ENCODE peak calls at places on chromosomes 13 and 19, in ten cellular contexts. One of them, this sample, is unnamed.

GRCh38 chr13:38954844-38955243 is 35.8 kb downstream of the STOML3 start:
- DNase-seq in lower lobe of right lung: no peak
- DNase-seq in neural progenitor cell: no peak
- DNase-seq in heart right ventricle: no peak
- DNase-seq in mesendoderm: no peak
- DNase-seq in A549: no peak
- DNase-seq in K562: peak; percentile 10
- DNase-seq in lung: no peak
- DNase-seq in effector memory CD4-positive, alpha-beta T cell: no peak
- DNase-seq in CD4-positive, alpha-beta memory T cell: no peak
- DNase-seq in this sample: no peak

GRCh38 chr13:47334173-47334572 is 437.3 kb upstream of the HTR2A start:
- DNase-seq in K562: no peak
- DNase-seq in mesendoderm: no peak
- DNase-seq in heart right ventricle: no peak
- DNase-seq in lung: no peak
- DNase-seq in effector memory CD4-positive, alpha-beta T cell: no peak
- DNase-seq in lower lobe of right lung: no peak
- DNase-seq in CD4-positive, alpha-beta memory T cell: no peak
- DNase-seq in A549: no peak
- DNase-seq in neural progenitor cell: no peak
- DNase-seq in this sample: no peak

GRCh38 chr13:71714802-71715375 is 152.1 kb downstream of the DACH1 start:
- DNase-seq in mesendoderm: no peak
- DNase-seq in lower lobe of right lung: no peak
- DNase-seq in neural progenitor cell: no peak
- DNase-seq in heart right ventricle: no peak
- DNase-seq in effector memory CD4-positive, alpha-beta T cell: no peak
- DNase-seq in A549: no peak
- DNase-seq in CD4-positive, alpha-beta memory T cell: no peak
- DNase-seq in K562: no peak
- DNase-seq in lung: no peak
- DNase-seq in this sample: no peak

GRCh38 chr13:34420975-34421719 is 520.9 kb upstream of the NBEA start:
- DNase-seq in lower lobe of right lung: no peak
- DNase-seq in effector memory CD4-positive, alpha-beta T cell: no peak
- DNase-seq in mesendoderm: no peak
- DNase-seq in A549: no peak
- DNase-seq in lung: no peak
- DNase-seq in CD4-positive, alpha-beta memory T cell: no peak
- DNase-seq in K562: no peak
- DNase-seq in heart right ventricle: no peak
- DNase-seq in neural progenitor cell: no peak
- DNase-seq in this sample: no peak

GRCh38 chr13:30877335-30877734 is 28.7 kb upstream of the MEDAG start:
- DNase-seq in neural progenitor cell: no peak
- DNase-seq in lung: no peak
- DNase-seq in effector memory CD4-positive, alpha-beta T cell: no peak
- DNase-seq in mesendoderm: no peak
- DNase-seq in A549: no peak
- DNase-seq in lower lobe of right lung: no peak
- DNase-seq in K562: no peak
- DNase-seq in heart right ventricle: no peak
- DNase-seq in CD4-positive, alpha-beta memory T cell: no peak
- DNase-seq in this sample: no peak

GRCh38 chr13:114339779-114340534 is 25.7 kb downstream of the CHAMP1 start:
- DNase-seq in lung: no peak
- DNase-seq in effector memory CD4-positive, alpha-beta T cell: peak; percentile 12
- DNase-seq in lower lobe of right lung: no peak
- DNase-seq in heart right ventricle: no peak
- DNase-seq in K562: no peak
- DNase-seq in A549: peak; percentile 59
- DNase-seq in neural progenitor cell: no peak
- DNase-seq in CD4-positive, alpha-beta memory T cell: peak; percentile 66
- DNase-seq in mesendoderm: no peak
- DNase-seq in this sample: peak; percentile 34

GRCh38 chr13:21735621-21736401 is 64.9 kb downstream of the FGF9 start:
- DNase-seq in K562: no peak
- DNase-seq in neural progenitor cell: no peak
- DNase-seq in CD4-positive, alpha-beta memory T cell: no peak
- DNase-seq in mesendoderm: peak; percentile 66
- DNase-seq in heart right ventricle: peak; percentile 22
- DNase-seq in effector memory CD4-positive, alpha-beta T cell: no peak
- DNase-seq in lung: peak; percentile 21
- DNase-seq in lower lobe of right lung: no peak
- DNase-seq in A549: no peak
- DNase-seq in this sample: no peak

GRCh38 chr13:26957163-26957562 is 196.6 kb upstream of the GPR12 start:
- DNase-seq in heart right ventricle: no peak
- DNase-seq in CD4-positive, alpha-beta memory T cell: no peak
- DNase-seq in lower lobe of right lung: no peak
- DNase-seq in K562: no peak
- DNase-seq in lung: no peak
- DNase-seq in mesendoderm: no peak
- DNase-seq in A549: no peak
- DNase-seq in neural progenitor cell: no peak
- DNase-seq in effector memory CD4-positive, alpha-beta T cell: no peak
- DNase-seq in this sample: no peak

GRCh38 chr19:46616631-46617322 is 8.1 kb downstream of the PTGIR start:
- DNase-seq in neural progenitor cell: peak; percentile 83
- DNase-seq in CD4-positive, alpha-beta memory T cell: peak; percentile 34
- DNase-seq in A549: peak; percentile 77
- DNase-seq in lower lobe of right lung: no peak
- DNase-seq in mesendoderm: peak; percentile 73
- DNase-seq in effector memory CD4-positive, alpha-beta T cell: no peak
- DNase-seq in heart right ventricle: no peak
- DNase-seq in K562: peak; percentile 65
- DNase-seq in lung: no peak
- DNase-seq in this sample: no peak

GRCh38 chr13:66665991-66666390 is 564.1 kb downstream of the PCDH9 start:
- DNase-seq in mesendoderm: peak; percentile 74
- DNase-seq in effector memory CD4-positive, alpha-beta T cell: no peak
- DNase-seq in heart right ventricle: no peak
- DNase-seq in lung: no peak
- DNase-seq in neural progenitor cell: peak; percentile 85
- DNase-seq in K562: no peak
- DNase-seq in CD4-positive, alpha-beta memory T cell: no peak
- DNase-seq in lower lobe of right lung: no peak
- DNase-seq in A549: peak; percentile 61
- DNase-seq in this sample: no peak

GRCh38 chr13:51523082-51523518 is 61.2 kb upstream of the WDFY2 start:
- DNase-seq in effector memory CD4-positive, alpha-beta T cell: peak; percentile 5
- DNase-seq in lung: peak; percentile 31
- DNase-seq in neural progenitor cell: no peak
- DNase-seq in lower lobe of right lung: no peak
- DNase-seq in K562: no peak
- DNase-seq in A549: peak; percentile 76
- DNase-seq in heart right ventricle: no peak
- DNase-seq in mesendoderm: peak; percentile 45
- DNase-seq in CD4-positive, alpha-beta memory T cell: no peak
- DNase-seq in this sample: no peak

GRCh38 chr19:34667349-34668076 is 9.4 kb downstream of the SCGB2B2 start:
- DNase-seq in lung: no peak
- DNase-seq in A549: no peak
- DNase-seq in mesendoderm: no peak
- DNase-seq in effector memory CD4-positive, alpha-beta T cell: no peak
- DNase-seq in lower lobe of right lung: peak; percentile 61
- DNase-seq in neural progenitor cell: no peak
- DNase-seq in CD4-positive, alpha-beta memory T cell: no peak
- DNase-seq in heart right ventricle: no peak
- DNase-seq in K562: peak; percentile 13
- DNase-seq in this sample: no peak

GRCh38 chr13:94641432-94641941 is 39.8 kb downstream of the GPR180 start:
- DNase-seq in A549: peak; percentile 7
- DNase-seq in heart right ventricle: no peak
- DNase-seq in CD4-positive, alpha-beta memory T cell: no peak
- DNase-seq in mesendoderm: no peak
- DNase-seq in effector memory CD4-positive, alpha-beta T cell: no peak
- DNase-seq in lung: no peak
- DNase-seq in K562: no peak
- DNase-seq in neural progenitor cell: no peak
- DNase-seq in lower lobe of right lung: no peak
- DNase-seq in this sample: no peak

GRCh38 chr13:80341771-80342271 is 895 bp upstream of the SPRY2 start:
- DNase-seq in lower lobe of right lung: peak; percentile 76
- DNase-seq in A549: peak; percentile 54
- DNase-seq in lung: peak; percentile 71
- DNase-seq in heart right ventricle: peak; percentile 64
- DNase-seq in CD4-positive, alpha-beta memory T cell: no peak
- DNase-seq in neural progenitor cell: peak; percentile 89
- DNase-seq in effector memory CD4-positive, alpha-beta T cell: no peak
- DNase-seq in K562: no peak
- DNase-seq in mesendoderm: peak; percentile 83
- DNase-seq in this sample: peak; percentile 67

GRCh38 chr13:80339578-80339840 is 1.4 kb downstream of the SPRY2 start:
- DNase-seq in effector memory CD4-positive, alpha-beta T cell: no peak
- DNase-seq in heart right ventricle: no peak
- DNase-seq in mesendoderm: peak; percentile 66
- DNase-seq in lung: no peak
- DNase-seq in neural progenitor cell: peak; percentile 65
- DNase-seq in lower lobe of right lung: no peak
- DNase-seq in K562: peak; percentile 16
- DNase-seq in CD4-positive, alpha-beta memory T cell: no peak
- DNase-seq in A549: no peak
- DNase-seq in this sample: peak; percentile 21

GRCh38 chr13:80341098-80341701 is at the start of gene SPRY2:
- DNase-seq in lung: peak; percentile 92
- DNase-seq in A549: peak; percentile 92
- DNase-seq in mesendoderm: peak; percentile 99
- DNase-seq in neural progenitor cell: peak; percentile 97
- DNase-seq in CD4-positive, alpha-beta memory T cell: no peak
- DNase-seq in lower lobe of right lung: peak; percentile 95
- DNase-seq in K562: peak; percentile 71
- DNase-seq in heart right ventricle: peak; percentile 94
- DNase-seq in effector memory CD4-positive, alpha-beta T cell: no peak
- DNase-seq in this sample: peak; percentile 94

GRCh38 chr13:80339841-80340642 is 884 bp downstream of the SPRY2 start:
- DNase-seq in mesendoderm: peak; percentile 56
- DNase-seq in neural progenitor cell: peak; percentile 60
- DNase-seq in effector memory CD4-positive, alpha-beta T cell: no peak
- DNase-seq in lower lobe of right lung: peak; percentile 69
- DNase-seq in lung: peak; percentile 46
- DNase-seq in heart right ventricle: peak; percentile 56
- DNase-seq in CD4-positive, alpha-beta memory T cell: no peak
- DNase-seq in A549: peak; percentile 29
- DNase-seq in K562: peak; percentile 14
- DNase-seq in this sample: peak; percentile 67

GRCh38 chr13:80340643-80341097 is 256 bp downstream of the SPRY2 start:
- DNase-seq in mesendoderm: no peak
- DNase-seq in lower lobe of right lung: peak; percentile 60
- DNase-seq in lung: peak; percentile 59
- DNase-seq in CD4-positive, alpha-beta memory T cell: no peak
- DNase-seq in effector memory CD4-positive, alpha-beta T cell: no peak
- DNase-seq in neural progenitor cell: no peak
- DNase-seq in A549: peak; percentile 51
- DNase-seq in K562: no peak
- DNase-seq in heart right ventricle: peak; percentile 53
- DNase-seq in this sample: no peak
- H3K4me1 ChIP-seq in mesendoderm: peaks cover 13% of the 10 kb centered on the region
- H3K4me1 ChIP-seq in lower lobe of right lung: peaks cover 35% of the 10 kb centered on the region
- H3K4me1 ChIP-seq in lung: peaks cover 10% of the 10 kb centered on the region
- H3K4me1 ChIP-seq in CD4-positive, alpha-beta memory T cell: peaks cover 38% of the 10 kb centered on the region
- H3K4me1 ChIP-seq in effector memory CD4-positive, alpha-beta T cell: peaks cover 27% of the 10 kb centered on the region
- H3K4me1 ChIP-seq in neural progenitor cell: peaks cover 19% of the 10 kb centered on the region
- H3K4me1 ChIP-seq in A549: peaks cover 23% of the 10 kb centered on the region
- H3K4me1 ChIP-seq in K562: peaks cover 3% of the 10 kb centered on the region
- H3K4me1 ChIP-seq in heart right ventricle: peaks cover 41% of the 10 kb centered on the region
- H3K4me1 ChIP-seq in this sample: no peaks in the 10 kb centered on the region

GRCh38 chr19:13047374-13047773 is 52.1 kb downstream of the NFIX start:
- DNase-seq in effector memory CD4-positive, alpha-beta T cell: no peak
- DNase-seq in mesendoderm: no peak
- DNase-seq in K562: no peak
- DNase-seq in heart right ventricle: no peak
- DNase-seq in lower lobe of right lung: no peak
- DNase-seq in lung: no peak
- DNase-seq in A549: no peak
- DNase-seq in neural progenitor cell: no peak
- DNase-seq in CD4-positive, alpha-beta memory T cell: no peak
- DNase-seq in this sample: no peak
- H3K27ac ChIP-seq in effector memory CD4-positive, alpha-beta T cell: no peak overlapping the region
- H3K27ac ChIP-seq in mesendoderm: no peak overlapping the region
- H3K27ac ChIP-seq in K562: no peak overlapping the region
- H3K27ac ChIP-seq in heart right ventricle: peak overlapping the region; percentile 23
- H3K27ac ChIP-seq in lower lobe of right lung: no peak overlapping the region
- H3K27ac ChIP-seq in lung: no peak overlapping the region
- H3K27ac ChIP-seq in A549: no peak overlapping the region
- H3K27ac ChIP-seq in neural progenitor cell: no peak overlapping the region
- H3K27ac ChIP-seq in CD4-positive, alpha-beta memory T cell: no peak overlapping the region
- H3K27ac ChIP-seq in this sample: no peak overlapping the region

GRCh38 chr19:28350673-28351072 is 862.3 kb downstream of the UQCRFS1 start:
- DNase-seq in K562: no peak
- DNase-seq in A549: no peak
- DNase-seq in heart right ventricle: no peak
- DNase-seq in mesendoderm: no peak
- DNase-seq in effector memory CD4-positive, alpha-beta T cell: no peak
- DNase-seq in CD4-positive, alpha-beta memory T cell: no peak
- DNase-seq in neural progenitor cell: no peak
- DNase-seq in lower lobe of right lung: no peak
- DNase-seq in lung: no peak
- DNase-seq in this sample: no peak
- H3K4me1 ChIP-seq in K562: no peaks in the 10 kb centered on the region
- H3K4me1 ChIP-seq in A549: no peaks in the 10 kb centered on the region
- H3K4me1 ChIP-seq in heart right ventricle: no peaks in the 10 kb centered on the region
- H3K4me1 ChIP-seq in mesendoderm: no peaks in the 10 kb centered on the region
- H3K4me1 ChIP-seq in effector memory CD4-positive, alpha-beta T cell: no peaks in the 10 kb centered on the region
- H3K4me1 ChIP-seq in CD4-positive, alpha-beta memory T cell: no peaks in the 10 kb centered on the region
- H3K4me1 ChIP-seq in neural progenitor cell: no peaks in the 10 kb centered on the region
- H3K4me1 ChIP-seq in lower lobe of right lung: no peaks in the 10 kb centered on the region
- H3K4me1 ChIP-seq in lung: no peaks in the 10 kb centered on the region
- H3K4me1 ChIP-seq in this sample: no peaks in the 10 kb centered on the region

DNA sequence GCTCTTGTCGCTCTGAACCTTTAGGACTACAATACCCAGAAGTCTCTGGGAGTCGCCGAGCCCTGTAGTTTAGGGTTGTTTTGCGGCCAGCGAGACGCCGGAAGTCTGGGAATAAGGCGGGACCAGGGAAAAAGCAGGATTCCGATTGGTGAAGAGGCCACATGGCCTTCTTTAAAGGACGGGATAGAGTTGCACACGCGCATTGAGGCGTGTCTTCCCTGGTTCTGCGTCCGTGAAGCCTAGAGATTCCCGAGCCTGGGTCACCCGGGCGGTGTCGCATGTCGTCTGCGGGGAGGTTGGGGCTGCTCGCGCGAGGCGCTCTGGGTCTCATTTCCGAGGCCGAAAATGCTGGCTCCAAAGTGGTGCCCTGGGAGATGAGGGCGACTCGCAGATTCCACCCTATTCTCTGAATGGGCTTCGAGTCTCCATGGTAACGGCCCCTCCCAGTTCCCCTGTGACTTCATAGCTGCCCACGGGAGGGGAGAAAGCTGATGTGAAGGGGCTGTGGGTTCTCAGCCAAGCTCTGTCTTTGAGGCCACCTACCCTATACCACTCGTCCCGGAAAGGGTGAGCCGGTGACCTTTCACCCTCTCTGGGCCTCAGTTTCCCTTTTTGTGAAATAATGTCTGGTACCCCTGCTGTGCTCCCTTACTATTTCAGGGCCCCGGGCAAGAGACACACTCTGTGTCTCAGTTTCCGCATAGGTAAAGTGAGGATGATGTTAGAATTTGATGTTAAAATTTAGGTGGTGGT is 613 bp upstream of the ZSCAN5A start:
- DNase-seq in lower lobe of right lung: peak; percentile 94
- DNase-seq in effector memory CD4-positive, alpha-beta T cell: peak; percentile 82
- DNase-seq in A549: peak; percentile 99
- DNase-seq in K562: peak; percentile 93
- DNase-seq in mesendoderm: peak; percentile 99
- DNase-seq in lung: peak; percentile 97
- DNase-seq in heart right ventricle: peak; percentile 98
- DNase-seq in CD4-positive, alpha-beta memory T cell: peak; percentile 96
- DNase-seq in neural progenitor cell: peak; percentile 97
- DNase-seq in this sample: peak; percentile 97
- H3K27ac ChIP-seq in lower lobe of right lung: peak overlapping the region; percentile 98
- H3K27ac ChIP-seq in effector memory CD4-positive, alpha-beta T cell: peak overlapping the region; percentile 99
- H3K27ac ChIP-seq in A549: peak overlapping the region; percentile 92
- H3K27ac ChIP-seq in K562: peak overlapping the region; percentile 99
- H3K27ac ChIP-seq in mesendoderm: no peak overlapping the region
- H3K27ac ChIP-seq in lung: peak overlapping the region; percentile 93
- H3K27ac ChIP-seq in heart right ventricle: peak overlapping the region; percentile 97
- H3K27ac ChIP-seq in CD4-positive, alpha-beta memory T cell: peak overlapping the region; percentile 95
- H3K27ac ChIP-seq in neural progenitor cell: peak overlapping the region; percentile 81
- H3K27ac ChIP-seq in this sample: peak overlapping the region; percentile 93

This sample was measured in colonic mucosa.